ENCODE peak calls at places on chromosomes 5 and 9, in six cellular contexts. W is NCI-H345; X is stimulated activated CD4-positive, alpha-beta T cell treated with anti-CD3 and anti-CD28 coated beads, TNF-alpha, amount 100 ng/mL, for 48 hours; T is ureter; I is ACHN; E is 8988T. L is an unnamed sample.

GRCh38 chr9:128207076-128207731 is 4.0 kb downstream of the DNM1 start:
- DNase-seq in T (no peak), X (no peak), I (no peak), W (no peak), E (no peak), L (no peak)

GRCh38 chr5:139851558-139851957 is 56.0 kb downstream of the PSD2 start:
- DNase-seq in X (no peak), E (no peak), I (no peak), T (no peak), W (no peak), L (no peak)

GRCh38 chr5:154702477-154702876 is 52.7 kb upstream of the LARP1 start:
- DNase-seq in X (no peak), T (no peak), W (no peak), E (no peak), I (no peak), L (no peak)

GRCh38 chr5:157026789-157027424 is 32.0 kb downstream of the HAVCR1 start:
- DNase-seq in I (no peak), E (peak; percentile 20), W (peak; percentile 17), X (no peak), T (no peak), L (peak; percentile 41)

GRCh38 chr5:31987985-31988710 is 186.0 kb downstream of the GOLPH3 start:
- DNase-seq in T (no peak), I (peak; percentile 95), W (no peak), E (peak; percentile 69), X (no peak), L (peak; percentile 68)

GRCh38 chr9:136584401-136585328 is 38.8 kb upstream of the NOTCH1 start:
- DNase-seq in X (no peak), I (no peak), W (no peak), T (no peak), E (no peak), L (no peak)

GRCh38 chr9:109477269-109478203 is 20.6 kb downstream of the PTPN3 start:
- DNase-seq in T (peak; percentile 80), X (no peak), W (peak; percentile 41), E (no peak), I (peak; percentile 94), L (no peak)

GRCh38 chr5:157989296-157989695 is 130.4 kb upstream of the CLINT1 start:
- DNase-seq in E (no peak), X (no peak), W (no peak), T (no peak), I (no peak), L (peak; percentile 57)

GRCh38 chr5:123811771-123812170 is 299.8 kb downstream of the CSNK1G3 start:
- DNase-seq in X (no peak), E (no peak), I (no peak), W (no peak), T (no peak), L (no peak)

GRCh38 chr5:56409331-56410190 is 176.4 kb upstream of the ANKRD55 start:
- DNase-seq in W (no peak), T (no peak), E (no peak), X (no peak), I (peak; percentile 12), L (peak; percentile 77)

GRCh38 chr5:58615931-58616330 is 33.1 kb downstream of the RAB3C start:
- DNase-seq in T (no peak), X (no peak), E (no peak), W (no peak), I (no peak), L (no peak)

GRCh38 chr5:23014251-23014650 is 161.1 kb upstream of the CDH12 start:
- DNase-seq in X (no peak), I (no peak), E (no peak), W (peak; percentile 59), T (no peak), L (no peak)

GRCh38 chr5:142453801-142454381 is 129.1 kb upstream of the SPRY4 start:
- DNase-seq in I (no peak), T (no peak), W (no peak), X (no peak), E (no peak), L (no peak)

GRCh38 chr5:73229271-73229670 is 56.3 kb downstream of the TMEM174 start:
- DNase-seq in E (no peak), W (no peak), X (no peak), I (no peak), T (no peak), L (peak; percentile 53)

GRCh38 chr9:14346301-14346721 is 32.4 kb upstream of the NFIB start:
- DNase-seq in T (no peak), X (no peak), E (no peak), W (no peak), I (no peak), L (no peak)

GRCh38 chr5:80697100-80697499 is 42.3 kb upstream of the DHFR start:
- DNase-seq in W (no peak), T (no peak), E (no peak), X (no peak), I (no peak), L (no peak)

GRCh38 chr9:84266087-84266561 is 74.4 kb downstream of the SLC28A3 start:
- DNase-seq in X (no peak), I (no peak), W (peak; percentile 44), E (no peak), T (no peak), L (no peak)

GRCh38 chr9:97188545-97188944 is 118.9 kb upstream of the CCDC180 start:
- DNase-seq in X (no peak), I (no peak), W (no peak), E (no peak), T (no peak), L (no peak)

GRCh38 chr9:14526504-14526903 is 166.7 kb downstream of the ZDHHC21 start:
- DNase-seq in E (no peak), X (no peak), W (no peak), I (no peak), T (no peak), L (no peak)

GRCh38 chr5:33649801-33650482 is 209.2 kb downstream of the TARS1 start:
- DNase-seq in W (no peak), I (peak; percentile 2), X (no peak), E (no peak), T (no peak), L (no peak)

GRCh38 chr9:28389411-28389810 is 816.1 kb upstream of the C9orf72 start:
- DNase-seq in E (no peak), I (no peak), X (no peak), W (no peak), T (no peak), L (no peak)

GRCh38 chr5:7916171-7916804 is 47.3 kb downstream of the MTRR start:
- DNase-seq in X (no peak), T (no peak), I (no peak), W (no peak), E (no peak), L (no peak)

GRCh38 chr5:159444441-159445082 is 114.3 kb upstream of the IL12B start:
- DNase-seq in E (peak; percentile 46), I (peak; percentile 65), X (no peak), T (no peak), W (no peak), L (no peak)

GRCh38 chr5:111043712-111044506 is 27.6 kb upstream of the TSLP start:
- DNase-seq in I (no peak), E (no peak), X (no peak), W (peak; percentile 20), T (no peak), L (no peak)

GRCh38 chr9:71681104-71681707 is 87.1 kb downstream of the CEMIP2 start:
- DNase-seq in W (no peak), X (no peak), E (no peak), T (no peak), I (no peak), L (no peak)

GRCh38 chr5:93497101-93497500 is 83.9 kb downstream of the NR2F1-AS1 start:
- DNase-seq in W (no peak), X (no peak), T (no peak), E (no peak), I (no peak), L (no peak)

GRCh38 chr9:88641471-88642240 is 106.7 kb downstream of the NXNL2 start:
- DNase-seq in W (no peak), E (no peak), T (no peak), X (no peak), I (no peak), L (no peak)

GRCh38 chr5:158289967-158290366 is 431.0 kb upstream of the CLINT1 start:
- DNase-seq in E (no peak), T (no peak), X (no peak), W (no peak), I (no peak), L (no peak)

GRCh38 chr9:18746631-18747030 is 272.7 kb downstream of the ADAMTSL1 start:
- DNase-seq in E (no peak), I (no peak), W (no peak), T (no peak), X (no peak), L (no peak)

GRCh38 chr9:4984571-4985375 is at the start of gene JAK2:
- DNase-seq in I (peak; percentile 90), W (peak; percentile 87), E (peak; percentile 37), X (peak; percentile 74), T (peak; percentile 92), L (peak; percentile 97)

GRCh38 chr5:77638763-77639451 is 394 bp upstream of the OTP start:
- DNase-seq in E (no peak), X (no peak), W (no peak), I (no peak), T (no peak), L (no peak)

GRCh38 chr9:133563286-133564213 is 29.0 kb downstream of the ADAMTSL2 start:
- DNase-seq in W (no peak), X (no peak), T (peak; percentile 61), I (no peak), E (no peak), L (no peak)

GRCh38 chr9:33752130-33752637 is 43.2 kb upstream of the PRSS3 start:
- DNase-seq in W (no peak), X (no peak), E (no peak), I (no peak), T (no peak), L (no peak)

GRCh38 chr9:86788456-86788855 is 158.8 kb downstream of the GAS1 start:
- DNase-seq in W (no peak), I (no peak), T (no peak), X (no peak), E (no peak), L (no peak)

GRCh38 chr9:30609713-30610112 is 1774.7 kb upstream of the ACO1 start:
- DNase-seq in T (no peak), I (no peak), E (no peak), W (no peak), X (no peak), L (no peak)